ENCODE peak calls at places on chromosome 17, in six cellular contexts. One of them, this sample, is unnamed.

GRCh38 chr17:1989135-1989534 is 36.0 kb downstream of the RTN4RL1 start:
- DNase-seq in cardiac fibroblast: peak
- DNase-seq in mucosa of descending colon: no peak
- DNase-seq in iPS DF 6.9: no peak
- DNase-seq in heart left ventricle: no peak
- DNase-seq in A549: peak
- DNase-seq in this sample: no peak

GRCh38 chr17:72590882-72591499 is 470.2 kb downstream of the SOX9 start:
- DNase-seq in cardiac fibroblast: peak
- DNase-seq in mucosa of descending colon: peak
- DNase-seq in iPS DF 6.9: no peak
- DNase-seq in heart left ventricle: no peak
- DNase-seq in A549: peak
- DNase-seq in this sample: no peak

GRCh38 chr17:16488572-16488997 is 3.4 kb downstream of the LRRC75A start:
- DNase-seq in cardiac fibroblast: no peak
- DNase-seq in mucosa of descending colon: peak
- DNase-seq in iPS DF 6.9: no peak
- DNase-seq in heart left ventricle: no peak
- DNase-seq in A549: no peak
- DNase-seq in this sample: no peak

GRCh38 chr17:79832211-79833109 is 6.8 kb downstream of the CBX4 start:
- DNase-seq in cardiac fibroblast: no peak
- DNase-seq in mucosa of descending colon: peak
- DNase-seq in iPS DF 6.9: no peak
- DNase-seq in heart left ventricle: no peak
- DNase-seq in A549: no peak
- DNase-seq in this sample: no peak

GRCh38 chr17:29873476-29873875 is 56.6 kb downstream of the SSH2 start:
- DNase-seq in cardiac fibroblast: no peak
- DNase-seq in mucosa of descending colon: no peak
- DNase-seq in iPS DF 6.9: no peak
- DNase-seq in heart left ventricle: no peak
- DNase-seq in A549: no peak
- DNase-seq in this sample: no peak

GRCh38 chr17:2251098-2251497 is 52.5 kb downstream of the SMG6 start:
- DNase-seq in cardiac fibroblast: no peak
- DNase-seq in mucosa of descending colon: no peak
- DNase-seq in iPS DF 6.9: no peak
- DNase-seq in heart left ventricle: no peak
- DNase-seq in A549: no peak
- DNase-seq in this sample: no peak

GRCh38 chr17:9905078-9905415 is at the start of gene RCVRN:
- DNase-seq in cardiac fibroblast: no peak
- DNase-seq in mucosa of descending colon: no peak
- DNase-seq in iPS DF 6.9: no peak
- DNase-seq in heart left ventricle: no peak
- DNase-seq in A549: no peak
- DNase-seq in this sample: no peak

GRCh38 chr17:61967729-61968128 is 39.9 kb upstream of the INTS2 start:
- DNase-seq in cardiac fibroblast: no peak
- DNase-seq in mucosa of descending colon: no peak
- DNase-seq in iPS DF 6.9: no peak
- DNase-seq in heart left ventricle: no peak
- DNase-seq in A549: no peak
- DNase-seq in this sample: no peak

GRCh38 chr17:68972119-68972704 is 17.0 kb upstream of the ABCA8 start:
- DNase-seq in cardiac fibroblast: peak
- DNase-seq in mucosa of descending colon: no peak
- DNase-seq in iPS DF 6.9: no peak
- DNase-seq in heart left ventricle: no peak
- DNase-seq in A549: peak
- DNase-seq in this sample: peak

GRCh38 chr17:260944-261343 is 79.5 kb upstream of the DOC2B start:
- DNase-seq in cardiac fibroblast: no peak
- DNase-seq in mucosa of descending colon: no peak
- DNase-seq in iPS DF 6.9: no peak
- DNase-seq in heart left ventricle: no peak
- DNase-seq in A549: no peak
- DNase-seq in this sample: no peak

GRCh38 chr17:4738136-4739121 is 1.2 kb upstream of the ZMYND15 start:
- DNase-seq in cardiac fibroblast: no peak
- DNase-seq in mucosa of descending colon: peak
- DNase-seq in iPS DF 6.9: no peak
- DNase-seq in heart left ventricle: no peak
- DNase-seq in A549: no peak
- DNase-seq in this sample: no peak

GRCh38 chr17:57044976-57045867 is 39.8 kb upstream of the AKAP1 start:
- DNase-seq in cardiac fibroblast: no peak
- DNase-seq in mucosa of descending colon: no peak
- DNase-seq in iPS DF 6.9: no peak
- DNase-seq in heart left ventricle: no peak
- DNase-seq in A549: no peak
- DNase-seq in this sample: no peak

GRCh38 chr17:32516450-32516849 is 29.7 kb downstream of the CDK5R1 start:
- DNase-seq in cardiac fibroblast: no peak
- DNase-seq in mucosa of descending colon: no peak
- DNase-seq in iPS DF 6.9: no peak
- DNase-seq in heart left ventricle: no peak
- DNase-seq in A549: no peak
- DNase-seq in this sample: peak

GRCh38 chr17:65359016-65359415 is 202.4 kb downstream of the AXIN2 start:
- DNase-seq in cardiac fibroblast: peak
- DNase-seq in mucosa of descending colon: no peak
- DNase-seq in iPS DF 6.9: no peak
- DNase-seq in heart left ventricle: no peak
- DNase-seq in A549: no peak
- DNase-seq in this sample: no peak

GRCh38 chr17:3903881-3904286 is 11.0 kb upstream of the CAMKK1 start:
- DNase-seq in cardiac fibroblast: no peak
- DNase-seq in mucosa of descending colon: no peak
- DNase-seq in iPS DF 6.9: no peak
- DNase-seq in heart left ventricle: no peak
- DNase-seq in A549: no peak
- DNase-seq in this sample: no peak

GRCh38 chr17:10177921-10178788 is 20.3 kb downstream of the GAS7 start:
- DNase-seq in cardiac fibroblast: peak
- DNase-seq in mucosa of descending colon: no peak
- DNase-seq in iPS DF 6.9: no peak
- DNase-seq in heart left ventricle: peak
- DNase-seq in A549: no peak
- DNase-seq in this sample: no peak

GRCh38 chr17:1058423-1059130 is 61.6 kb downstream of the TIMM22 start:
- DNase-seq in cardiac fibroblast: peak
- DNase-seq in mucosa of descending colon: peak
- DNase-seq in iPS DF 6.9: no peak
- DNase-seq in heart left ventricle: peak
- DNase-seq in A549: peak
- DNase-seq in this sample: peak

GRCh38 chr17:63772801-63773271 is 561 bp downstream of the CCDC47 start:
- DNase-seq in cardiac fibroblast: peak
- DNase-seq in mucosa of descending colon: no peak
- DNase-seq in iPS DF 6.9: no peak
- DNase-seq in heart left ventricle: no peak
- DNase-seq in A549: no peak
- DNase-seq in this sample: peak

GRCh38 chr17:65459667-65460415 is 101.6 kb downstream of the AXIN2 start:
- DNase-seq in cardiac fibroblast: no peak
- DNase-seq in mucosa of descending colon: no peak
- DNase-seq in iPS DF 6.9: no peak
- DNase-seq in heart left ventricle: no peak
- DNase-seq in A549: no peak
- DNase-seq in this sample: no peak

GRCh38 chr17:73474370-73474988 is 162.7 kb upstream of the CDC42EP4 start:
- DNase-seq in cardiac fibroblast: peak
- DNase-seq in mucosa of descending colon: peak
- DNase-seq in iPS DF 6.9: no peak
- DNase-seq in heart left ventricle: peak
- DNase-seq in A549: peak
- DNase-seq in this sample: no peak

DNA sequence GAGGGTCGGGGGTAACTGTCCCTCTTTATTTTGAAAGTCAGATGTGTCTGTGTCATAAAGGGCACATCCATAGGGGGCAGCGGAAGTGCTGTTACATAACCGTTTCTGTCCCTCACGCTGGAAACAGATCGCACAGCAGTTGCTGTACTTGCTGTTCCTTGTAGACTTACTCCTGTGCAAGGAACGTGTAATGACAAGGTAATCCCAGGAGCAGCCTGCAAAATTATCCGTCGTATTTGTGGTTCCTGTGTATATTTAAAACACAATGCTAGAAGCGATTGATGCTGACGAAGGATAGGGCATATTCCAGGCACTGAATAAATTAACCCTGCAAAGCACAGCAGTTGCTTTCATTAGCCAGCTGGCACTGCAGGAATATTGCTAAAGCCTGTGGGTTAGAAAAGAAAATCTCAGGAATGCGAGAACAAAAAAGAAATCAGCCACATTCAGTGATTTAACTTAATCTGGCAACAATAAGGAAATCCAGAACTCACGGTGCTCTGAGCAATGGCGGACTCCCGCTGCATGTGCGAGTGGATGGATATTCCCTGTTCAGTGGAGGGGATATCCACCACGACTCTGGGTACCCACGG is 76.2 kb downstream of the SPECC1 start:
- DNase-seq in cardiac fibroblast: no peak
- DNase-seq in mucosa of descending colon: no peak
- DNase-seq in iPS DF 6.9: no peak
- DNase-seq in heart left ventricle: no peak
- DNase-seq in A549: no peak
- DNase-seq in this sample: no peak
- H3K4me3 ChIP-seq in cardiac fibroblast: no peak
- H3K4me3 ChIP-seq in mucosa of descending colon: no peak
- H3K4me3 ChIP-seq in iPS DF 6.9: no peak
- H3K4me3 ChIP-seq in heart left ventricle: no peak
- H3K4me3 ChIP-seq in A549: no peak
- H3K4me3 ChIP-seq in this sample: no peak

DNA sequence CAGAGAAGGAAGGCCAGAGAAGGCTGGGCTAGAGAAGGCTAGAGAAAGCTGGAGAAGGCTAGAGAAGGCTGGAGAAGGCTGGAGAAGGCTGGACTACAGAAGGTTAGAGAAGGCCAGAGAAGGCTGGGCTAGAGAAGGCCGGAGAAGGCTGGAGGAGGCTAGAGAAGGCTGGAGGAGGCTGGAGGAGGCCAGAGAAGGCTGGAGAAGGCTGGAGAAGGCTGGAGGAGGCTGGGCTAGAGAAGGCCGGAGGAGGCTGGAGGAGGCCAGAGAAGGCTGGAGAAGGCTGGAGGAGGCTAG is 6.4 kb upstream of the OGFOD3 start:
- DNase-seq in cardiac fibroblast: no peak
- DNase-seq in mucosa of descending colon: no peak
- DNase-seq in iPS DF 6.9: no peak
- DNase-seq in heart left ventricle: no peak
- DNase-seq in A549: no peak
- DNase-seq in this sample: no peak
- H3K4me3 ChIP-seq in cardiac fibroblast: no peak
- H3K4me3 ChIP-seq in mucosa of descending colon: no peak
- H3K4me3 ChIP-seq in iPS DF 6.9: no peak
- H3K4me3 ChIP-seq in heart left ventricle: no peak
- H3K4me3 ChIP-seq in A549: no peak
- H3K4me3 ChIP-seq in this sample: no peak

DNA sequence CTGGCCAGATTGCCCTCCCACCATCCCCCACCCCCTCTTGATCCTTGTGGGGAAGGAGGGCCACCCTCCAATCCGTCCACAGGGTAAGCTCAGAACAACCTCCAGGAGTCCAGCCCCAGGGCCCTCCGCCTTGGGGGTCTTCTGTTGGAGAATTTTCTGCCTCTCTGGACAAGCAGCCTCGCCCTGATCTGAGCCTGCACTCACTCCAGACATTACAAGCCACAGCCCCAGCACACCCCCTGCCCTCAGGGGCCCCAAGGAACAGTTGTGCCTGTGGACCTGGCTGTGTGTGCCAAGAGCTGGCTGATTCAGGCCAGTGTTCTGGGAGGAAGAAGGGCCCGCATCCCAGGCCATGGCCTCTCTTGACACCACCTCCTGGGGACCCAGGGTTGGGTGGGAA is 466 bp upstream of the ARHGAP27 start:
- DNase-seq in cardiac fibroblast: no peak
- DNase-seq in mucosa of descending colon: peak
- DNase-seq in iPS DF 6.9: no peak
- DNase-seq in heart left ventricle: no peak
- DNase-seq in A549: no peak
- DNase-seq in this sample: no peak
- H3K4me3 ChIP-seq in cardiac fibroblast: no peak
- H3K4me3 ChIP-seq in mucosa of descending colon: no peak
- H3K4me3 ChIP-seq in iPS DF 6.9: peak
- H3K4me3 ChIP-seq in heart left ventricle: peak
- H3K4me3 ChIP-seq in A549: no peak
- H3K4me3 ChIP-seq in this sample: no peak

GRCh38 chr17:7437369-7437863 is 1.9 kb upstream of the FGF11 start:
- DNase-seq in cardiac fibroblast: no peak
- DNase-seq in mucosa of descending colon: no peak
- DNase-seq in iPS DF 6.9: no peak
- DNase-seq in heart left ventricle: no peak
- DNase-seq in A549: no peak
- DNase-seq in this sample: no peak

GRCh38 chr17:7439462-7440112 is at the start of gene FGF11:
- DNase-seq in cardiac fibroblast: no peak
- DNase-seq in mucosa of descending colon: peak
- DNase-seq in iPS DF 6.9: no peak
- DNase-seq in heart left ventricle: no peak
- DNase-seq in A549: no peak
- DNase-seq in this sample: no peak

GRCh38 chr17:7436556-7437368 is 1.5 kb downstream of the TMEM102 start:
- DNase-seq in cardiac fibroblast: peak
- DNase-seq in mucosa of descending colon: peak
- DNase-seq in iPS DF 6.9: no peak
- DNase-seq in heart left ventricle: peak
- DNase-seq in A549: peak
- DNase-seq in this sample: peak

GRCh38 chr17:7438656-7439460 is 454 bp upstream of the FGF11 start:
- DNase-seq in cardiac fibroblast: no peak
- DNase-seq in mucosa of descending colon: no peak
- DNase-seq in iPS DF 6.9: no peak
- DNase-seq in heart left ventricle: no peak
- DNase-seq in A549: no peak
- DNase-seq in this sample: no peak

GRCh38 chr17:7438050-7438614 is 1.2 kb upstream of the FGF11 start:
- DNase-seq in cardiac fibroblast: no peak
- DNase-seq in mucosa of descending colon: peak
- DNase-seq in iPS DF 6.9: no peak
- DNase-seq in heart left ventricle: peak
- DNase-seq in A549: no peak
- DNase-seq in this sample: peak
- H3K4me3 ChIP-seq in cardiac fibroblast: peak
- H3K4me3 ChIP-seq in mucosa of descending colon: no peak
- H3K4me3 ChIP-seq in iPS DF 6.9: peak
- H3K4me3 ChIP-seq in heart left ventricle: peak
- H3K4me3 ChIP-seq in A549: no peak
- H3K4me3 ChIP-seq in this sample: peak

This sample was measured in GM12865.